ENCODE peak calls at places on chromosomes 3 and 15, in five cellular contexts. J is coronary artery, Q is body of pancreas, T is AG04450, V is fibroblast of pulmonary artery. G is an unnamed sample.
A peak's percentile ranks its signal among the peaks of the same experiment; 100 is the strongest.

GRCh38 chr3:127420825-127421224 is 133.0 kb upstream of the PRR20G start:
- DNase-seq in V (no peak), Q (no peak), T (no peak), J (peak; percentile 62), G (no peak)

GRCh38 chr3:141337523-141337854 is 30.8 kb upstream of the ZBTB38 start:
- DNase-seq in Q (no peak), T (no peak), V (no peak), J (no peak), G (no peak)

GRCh38 chr15:27538325-27538724 is 560.8 kb downstream of the OCA2 start:
- DNase-seq in V (no peak), T (no peak), Q (no peak), J (no peak), G (no peak)

GRCh38 chr3:16338124-16338523 is 73.1 kb downstream of the OXNAD1 start:
- DNase-seq in J (no peak), V (no peak), T (no peak), Q (peak; percentile 27), G (no peak)

GRCh38 chr3:49132437-49133225 is at the start of gene LAMB2:
- DNase-seq in J (peak; percentile 86), T (peak; percentile 38), Q (peak; percentile 75), V (peak; percentile 76), G (peak; percentile 51)

GRCh38 chr15:58457466-58457965 is 25.7 kb downstream of the LIPC start:
- DNase-seq in Q (no peak), J (no peak), V (peak; percentile 54), T (peak; percentile 80), G (peak; percentile 80)

GRCh38 chr15:31801152-31801551 is 229.2 kb upstream of the CHRNA7 start:
- DNase-seq in Q (peak; percentile 3), V (no peak), J (no peak), T (no peak), G (no peak)

GRCh38 chr15:31847961-31848360 is 182.4 kb upstream of the CHRNA7 start:
- DNase-seq in J (no peak), T (no peak), V (no peak), Q (no peak), G (no peak)

GRCh38 chr3:52385157-52385556 is 59.7 kb downstream of the SEMA3G start:
- DNase-seq in V (peak; percentile 32), T (no peak), J (no peak), Q (no peak), G (peak; percentile 57)

GRCh38 chr3:41216993-41217392 is 17.7 kb downstream of the CTNNB1 start:
- DNase-seq in Q (no peak), J (no peak), V (no peak), T (no peak), G (no peak)

GRCh38 chr3:27720899-27721716 is 1.0 kb downstream of the EOMES start:
- DNase-seq in V (no peak), Q (peak; percentile 23), J (no peak), T (no peak), G (peak; percentile 64)

GRCh38 chr3:9468460-9468859 is 71.0 kb downstream of the SETD5 start:
- DNase-seq in Q (no peak), V (no peak), J (no peak), T (no peak), G (no peak)

GRCh38 chr3:196240424-196240823 is 24.1 kb downstream of the SLC51A start:
- DNase-seq in Q (no peak), J (no peak), V (no peak), T (no peak), G (no peak)

GRCh38 chr15:101520395-101520794 is 30.9 kb upstream of the PCSK6 start:
- DNase-seq in T (no peak), V (no peak), J (no peak), Q (no peak), G (no peak)

GRCh38 chr3:172280406-172281051 is 167.7 kb downstream of the GHSR start:
- DNase-seq in J (no peak), T (peak; percentile 77), V (peak; percentile 85), Q (no peak), G (peak; percentile 84)

GRCh38 chr3:112129925-112130637 is 3.0 kb downstream of the GCSAM start:
- DNase-seq in Q (no peak), T (no peak), V (no peak), J (no peak), G (no peak)

GRCh38 chr3:163474766-163475165 is 1603.5 kb downstream of the SI start:
- DNase-seq in J (no peak), Q (no peak), V (no peak), T (no peak), G (no peak)

GRCh38 chr3:16550676-16551341 is 37.3 kb upstream of the RFTN1 start:
- DNase-seq in Q (peak; percentile 81), V (peak; percentile 92), J (no peak), T (peak; percentile 69), G (peak; percentile 83)

GRCh38 chr3:33787328-33788009 is 11.0 kb upstream of the PDCD6IP start:
- DNase-seq in V (peak; percentile 83), Q (peak; percentile 79), T (peak; percentile 32), J (peak; percentile 78), G (peak; percentile 66)

GRCh38 chr3:49626796-49627195 is 47.4 kb upstream of the APEH start:
- DNase-seq in J (no peak), V (no peak), T (no peak), Q (no peak), G (no peak)

GRCh38 chr3:127694467-127695215 is 21.9 kb downstream of the ABTB1 start:
- DNase-seq in V (no peak), J (no peak), T (no peak), Q (peak; percentile 92), G (peak; percentile 45)

GRCh38 chr15:35774653-35775052 is 228.7 kb upstream of the DPH6 start:
- DNase-seq in Q (no peak), T (no peak), V (no peak), J (no peak), G (no peak)

GRCh38 chr15:64883097-64883581 is 28.6 kb upstream of the ANKDD1A start:
- DNase-seq in V (peak; percentile 55), J (no peak), T (no peak), Q (peak; percentile 53), G (peak; percentile 87)

GRCh38 chr3:195697582-195698324 is 23.0 kb upstream of the MUC20 start:
- DNase-seq in T (peak; percentile 41), J (no peak), Q (peak; percentile 46), V (peak; percentile 90), G (peak; percentile 85)

GRCh38 chr3:99250821-99251355 is 349.4 kb upstream of the DCBLD2 start:
- DNase-seq in Q (no peak), J (no peak), T (no peak), V (peak; percentile 60), G (peak; percentile 1)
- TF ChIP-seq CTCF in Q (no peak), J (no peak), T (no peak), V (no peak), G (no peak)

DNA sequence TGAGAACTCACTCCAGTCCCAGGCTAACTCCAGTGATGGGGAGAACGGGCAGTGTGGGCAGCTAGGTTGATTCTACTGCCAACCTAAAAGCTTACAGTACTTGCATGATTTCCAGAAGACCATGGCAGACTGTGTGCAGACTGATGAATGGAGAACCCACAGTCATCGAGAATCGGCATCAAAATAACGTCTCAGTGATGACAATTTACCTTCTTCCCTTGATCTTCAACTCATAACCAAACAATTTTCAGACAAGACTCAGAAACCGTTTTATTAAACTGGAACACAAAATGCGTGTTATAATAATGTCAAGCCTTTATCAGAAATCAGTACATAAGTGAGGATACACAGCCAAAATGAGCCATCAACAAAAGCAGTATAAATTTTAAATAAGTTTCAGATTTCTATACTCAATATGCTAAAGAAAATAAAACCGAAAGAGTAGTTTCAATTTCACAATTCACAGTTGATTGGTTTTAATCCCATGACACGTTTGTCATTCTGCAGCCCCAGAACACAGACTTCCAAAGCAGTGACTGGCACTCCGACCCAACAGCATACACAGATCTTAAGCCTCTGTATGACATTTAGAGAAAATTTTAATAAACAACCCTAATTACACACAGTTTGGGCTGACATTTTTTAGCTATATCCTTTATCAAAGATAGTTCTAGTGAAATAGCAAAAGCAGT is 54.5 kb downstream of the ZMAT3 start:
- DNase-seq in T (no peak), J (no peak), Q (no peak), V (no peak), G (no peak)
- H3K4me3 ChIP-seq in T (no peak overlapping the region), J (no peak overlapping the region), Q (no peak overlapping the region), V (no peak overlapping the region), G (no peak overlapping the region)

GRCh38 chr15:90916461-90916860 is 13.4 kb downstream of the MAN2A2 start:
- DNase-seq in J (no peak), T (no peak), Q (no peak), V (no peak), G (no peak)

GRCh38 chr15:90914240-90915080 is 11.4 kb downstream of the MAN2A2 start:
- DNase-seq in Q (no peak), J (no peak), T (no peak), V (no peak), G (no peak)

GRCh38 chr15:90915216-90915807 is 12.2 kb downstream of the MAN2A2 start:
- DNase-seq in V (no peak), T (no peak), J (no peak), Q (no peak), G (no peak)

GRCh38 chr15:90917569-90917968 is 14.5 kb downstream of the MAN2A2 start:
- DNase-seq in J (no peak), V (no peak), Q (no peak), T (no peak), G (no peak)

GRCh38 chr15:90915808-90916440 is 12.8 kb downstream of the MAN2A2 start:
- DNase-seq in V (no peak), Q (peak; percentile 78), J (no peak), T (no peak), G (no peak)
- TF ChIP-seq CTCF in V (no peak), Q (no peak), J (no peak), T (no peak), G (no peak)

GRCh38 chr15:45113380-45113990 is 487 bp downstream of the DUOX2 start:
- DNase-seq in J (no peak), T (no peak), V (no peak), Q (no peak), G (no peak)

GRCh38 chr15:45112592-45113379 is 1.2 kb downstream of the DUOX2 start:
- DNase-seq in T (no peak), J (no peak), Q (no peak), V (no peak), G (no peak)

GRCh38 chr15:45114751-45115085 is 592 bp downstream of the DUOXA2 start:
- DNase-seq in T (no peak), V (no peak), J (no peak), Q (no peak), G (no peak)

GRCh38 chr15:45115312-45115820 is 1.2 kb downstream of the DUOXA2 start:
- DNase-seq in V (no peak), Q (no peak), T (no peak), J (no peak), G (no peak)

GRCh38 chr15:45114076-45114750 is at the start of the genes DUOX2 and DUOXA2:
- DNase-seq in J (no peak), V (no peak), Q (no peak), T (no peak), G (no peak)
- H3K4me3 ChIP-seq in J (peak within 1 kb of the TSS; percentile 49), V (no peak within 1 kb of the TSS), Q (no peak within 1 kb of the TSS), T (no peak within 1 kb of the TSS), G (no peak within 1 kb of the TSS)

DNA sequence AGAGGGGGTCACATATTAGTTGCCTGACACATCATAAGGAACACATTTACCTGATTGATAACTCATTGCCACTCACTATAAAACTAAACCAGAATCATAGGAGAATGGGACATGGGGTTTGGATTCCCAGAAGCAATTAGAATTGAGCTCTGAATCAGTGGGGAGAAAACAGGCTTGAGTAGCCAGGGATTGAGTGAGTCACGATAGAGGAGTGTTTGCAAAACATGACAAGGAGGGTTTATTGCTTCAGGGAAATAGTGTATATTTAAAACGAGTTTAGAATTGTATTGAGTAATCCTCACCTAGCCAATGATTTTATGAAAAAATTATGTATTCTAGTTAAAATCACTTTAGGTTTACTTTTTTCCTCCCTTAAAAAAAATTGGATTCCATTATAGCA is 101.2 kb upstream of the THRB start:
- DNase-seq in Q (no peak), V (peak; percentile 6), J (no peak), T (peak; percentile 2), G (peak; percentile 96)
- TF ChIP-seq CTCF in Q (no peak), V (no peak), J (no peak), T (no peak), G (no peak)

G was measured in bronchial epithelial cell.